ENCODE peak calls at places on chromosomes 16 and 17, in six cellular contexts. One of them, this sample, is unnamed.

GRCh38 chr17:5210091-5210490 is 18.4 kb upstream of the ZNF594 start:
- DNase-seq in NCI-H1436 treated with DMSO at 0.1 percent for 48 hours: no peak
- DNase-seq in lung: no peak
- DNase-seq in LHCN-M2: no peak
- DNase-seq in naive thymus-derived CD8-positive, alpha-beta T cell: no peak
- DNase-seq in aorta: no peak
- DNase-seq in this sample: no peak

GRCh38 chr17:6755731-6756184 is at the start of gene XAF1:
- DNase-seq in aorta: peak
- DNase-seq in naive thymus-derived CD8-positive, alpha-beta T cell: peak
- DNase-seq in NCI-H1436 treated with DMSO at 0.1 percent for 48 hours: no peak
- DNase-seq in LHCN-M2: peak
- DNase-seq in lung: peak
- DNase-seq in this sample: peak

GRCh38 chr17:77383613-77384608 is 243.1 kb downstream of the SEC14L1 start:
- DNase-seq in naive thymus-derived CD8-positive, alpha-beta T cell: no peak
- DNase-seq in lung: no peak
- DNase-seq in aorta: peak
- DNase-seq in NCI-H1436 treated with DMSO at 0.1 percent for 48 hours: no peak
- DNase-seq in LHCN-M2: no peak
- DNase-seq in this sample: no peak

GRCh38 chr17:39750131-39751015 is 12.6 kb downstream of the GRB7 start:
- DNase-seq in aorta: no peak
- DNase-seq in lung: no peak
- DNase-seq in naive thymus-derived CD8-positive, alpha-beta T cell: no peak
- DNase-seq in LHCN-M2: no peak
- DNase-seq in NCI-H1436 treated with DMSO at 0.1 percent for 48 hours: no peak
- DNase-seq in this sample: no peak

GRCh38 chr16:3963203-3963602 is 82.7 kb upstream of the CREBBP start:
- DNase-seq in lung: no peak
- DNase-seq in aorta: no peak
- DNase-seq in NCI-H1436 treated with DMSO at 0.1 percent for 48 hours: no peak
- DNase-seq in naive thymus-derived CD8-positive, alpha-beta T cell: peak
- DNase-seq in LHCN-M2: no peak
- DNase-seq in this sample: peak

GRCh38 chr16:73739049-73739769 is 557.4 kb upstream of the PSMD7 start:
- DNase-seq in NCI-H1436 treated with DMSO at 0.1 percent for 48 hours: no peak
- DNase-seq in LHCN-M2: no peak
- DNase-seq in aorta: no peak
- DNase-seq in lung: no peak
- DNase-seq in naive thymus-derived CD8-positive, alpha-beta T cell: no peak
- DNase-seq in this sample: no peak

GRCh38 chr17:81734405-81735055 is 22.4 kb downstream of the SLC25A10 start:
- DNase-seq in aorta: peak
- DNase-seq in NCI-H1436 treated with DMSO at 0.1 percent for 48 hours: no peak
- DNase-seq in lung: no peak
- DNase-seq in LHCN-M2: no peak
- DNase-seq in naive thymus-derived CD8-positive, alpha-beta T cell: no peak
- DNase-seq in this sample: no peak

GRCh38 chr17:62062313-62062712 is 2.8 kb downstream of the MED13 start:
- DNase-seq in LHCN-M2: no peak
- DNase-seq in NCI-H1436 treated with DMSO at 0.1 percent for 48 hours: no peak
- DNase-seq in naive thymus-derived CD8-positive, alpha-beta T cell: no peak
- DNase-seq in aorta: no peak
- DNase-seq in lung: no peak
- DNase-seq in this sample: no peak

GRCh38 chr16:11914210-11914758 is 1.5 kb downstream of the GSPT1 start:
- DNase-seq in lung: no peak
- DNase-seq in NCI-H1436 treated with DMSO at 0.1 percent for 48 hours: no peak
- DNase-seq in naive thymus-derived CD8-positive, alpha-beta T cell: no peak
- DNase-seq in LHCN-M2: no peak
- DNase-seq in aorta: no peak
- DNase-seq in this sample: peak

GRCh38 chr17:83083368-83084201 is 4.2 kb downstream of the METRNL start:
- DNase-seq in aorta: peak
- DNase-seq in naive thymus-derived CD8-positive, alpha-beta T cell: peak
- DNase-seq in LHCN-M2: peak
- DNase-seq in NCI-H1436 treated with DMSO at 0.1 percent for 48 hours: no peak
- DNase-seq in lung: no peak
- DNase-seq in this sample: no peak

GRCh38 chr17:18981642-18982424 is 22.7 kb downstream of the FAM83G start:
- DNase-seq in aorta: no peak
- DNase-seq in NCI-H1436 treated with DMSO at 0.1 percent for 48 hours: no peak
- DNase-seq in LHCN-M2: peak
- DNase-seq in naive thymus-derived CD8-positive, alpha-beta T cell: no peak
- DNase-seq in lung: no peak
- DNase-seq in this sample: no peak

GRCh38 chr17:15782809-15783208 is 50.7 kb downstream of the TBC1D26 start:
- DNase-seq in naive thymus-derived CD8-positive, alpha-beta T cell: no peak
- DNase-seq in NCI-H1436 treated with DMSO at 0.1 percent for 48 hours: no peak
- DNase-seq in aorta: peak
- DNase-seq in lung: peak
- DNase-seq in LHCN-M2: peak
- DNase-seq in this sample: no peak

GRCh38 chr16:78096386-78096785 is 3.1 kb upstream of the WWOX start:
- DNase-seq in lung: no peak
- DNase-seq in NCI-H1436 treated with DMSO at 0.1 percent for 48 hours: no peak
- DNase-seq in aorta: no peak
- DNase-seq in naive thymus-derived CD8-positive, alpha-beta T cell: no peak
- DNase-seq in LHCN-M2: no peak
- DNase-seq in this sample: no peak

GRCh38 chr17:79971651-79972050 is 64.0 kb downstream of the TBC1D16 start:
- DNase-seq in naive thymus-derived CD8-positive, alpha-beta T cell: no peak
- DNase-seq in aorta: no peak
- DNase-seq in NCI-H1436 treated with DMSO at 0.1 percent for 48 hours: no peak
- DNase-seq in lung: no peak
- DNase-seq in LHCN-M2: no peak
- DNase-seq in this sample: no peak

GRCh38 chr17:71188811-71189492 is 931.9 kb upstream of the SOX9 start:
- DNase-seq in aorta: no peak
- DNase-seq in LHCN-M2: peak
- DNase-seq in NCI-H1436 treated with DMSO at 0.1 percent for 48 hours: no peak
- DNase-seq in naive thymus-derived CD8-positive, alpha-beta T cell: no peak
- DNase-seq in lung: no peak
- DNase-seq in this sample: no peak

GRCh38 chr16:12800751-12801308 is 2.9 kb downstream of the CPPED1 start:
- DNase-seq in NCI-H1436 treated with DMSO at 0.1 percent for 48 hours: no peak
- DNase-seq in lung: no peak
- DNase-seq in LHCN-M2: no peak
- DNase-seq in naive thymus-derived CD8-positive, alpha-beta T cell: no peak
- DNase-seq in aorta: no peak
- DNase-seq in this sample: no peak

GRCh38 chr17:17029938-17030337 is 12.3 kb upstream of the MPRIP start:
- DNase-seq in aorta: no peak
- DNase-seq in lung: no peak
- DNase-seq in NCI-H1436 treated with DMSO at 0.1 percent for 48 hours: no peak
- DNase-seq in naive thymus-derived CD8-positive, alpha-beta T cell: no peak
- DNase-seq in LHCN-M2: no peak
- DNase-seq in this sample: no peak

GRCh38 chr17:82924812-82925211 is 85.0 kb upstream of the ZNF750 start:
- DNase-seq in lung: no peak
- DNase-seq in NCI-H1436 treated with DMSO at 0.1 percent for 48 hours: no peak
- DNase-seq in aorta: peak
- DNase-seq in LHCN-M2: no peak
- DNase-seq in naive thymus-derived CD8-positive, alpha-beta T cell: no peak
- DNase-seq in this sample: no peak

GRCh38 chr16:30953511-30954124 is 3.9 kb upstream of the SETD1A start:
- DNase-seq in naive thymus-derived CD8-positive, alpha-beta T cell: peak
- DNase-seq in LHCN-M2: peak
- DNase-seq in lung: peak
- DNase-seq in aorta: peak
- DNase-seq in NCI-H1436 treated with DMSO at 0.1 percent for 48 hours: peak
- DNase-seq in this sample: peak

GRCh38 chr16:50653633-50654524 is 27.2 kb downstream of the SNX20 start:
- DNase-seq in naive thymus-derived CD8-positive, alpha-beta T cell: no peak
- DNase-seq in NCI-H1436 treated with DMSO at 0.1 percent for 48 hours: no peak
- DNase-seq in lung: no peak
- DNase-seq in LHCN-M2: no peak
- DNase-seq in aorta: no peak
- DNase-seq in this sample: no peak

GRCh38 chr16:72198021-72198420 is 26.1 kb upstream of the PMFBP1 start:
- DNase-seq in naive thymus-derived CD8-positive, alpha-beta T cell: no peak
- DNase-seq in lung: no peak
- DNase-seq in LHCN-M2: peak
- DNase-seq in NCI-H1436 treated with DMSO at 0.1 percent for 48 hours: peak
- DNase-seq in aorta: no peak
- DNase-seq in this sample: no peak

GRCh38 chr17:82240506-82241182 is 11.8 kb downstream of the SLC16A3 start:
- DNase-seq in LHCN-M2: no peak
- DNase-seq in lung: no peak
- DNase-seq in naive thymus-derived CD8-positive, alpha-beta T cell: no peak
- DNase-seq in NCI-H1436 treated with DMSO at 0.1 percent for 48 hours: no peak
- DNase-seq in aorta: no peak
- DNase-seq in this sample: peak

GRCh38 chr16:14196011-14196410 is 124.9 kb downstream of the MRTFB start:
- DNase-seq in aorta: no peak
- DNase-seq in NCI-H1436 treated with DMSO at 0.1 percent for 48 hours: no peak
- DNase-seq in lung: no peak
- DNase-seq in LHCN-M2: no peak
- DNase-seq in naive thymus-derived CD8-positive, alpha-beta T cell: no peak
- DNase-seq in this sample: no peak

This sample was measured in CD4-positive, CD25-positive, alpha-beta regulatory T cell.